ENCODE peak calls at places on chromosomes 1 and 21, in five cellular contexts. R is lower leg skin, E is fibroblast of lung, Z is gastrocnemius medialis, W is prostate gland. T is an unnamed sample.

GRCh38 chr1:44681905-44682900 is 7.7 kb downstream of the ARMH1 start:
- DNase-seq in W (no peak), R (no peak), Z (no peak), E (no peak), T (no peak)

GRCh38 chr21:33278736-33279135 is 12.6 kb downstream of the IL10RB start:
- DNase-seq in W (no peak), R (no peak), E (peak), Z (no peak), T (no peak)

GRCh38 chr1:9753121-9753531 is 70.6 kb downstream of the CLSTN1 start:
- DNase-seq in W (no peak), R (no peak), Z (no peak), E (peak), T (peak)

GRCh38 chr1:59477286-59477685 is 180.4 kb downstream of the FGGY start:
- DNase-seq in E (peak), W (no peak), Z (no peak), R (no peak), T (peak)

GRCh38 chr1:233679030-233679429 is 65.1 kb downstream of the KCNK1 start:
- DNase-seq in R (no peak), Z (no peak), E (no peak), W (no peak), T (no peak)

GRCh38 chr1:22412932-22413727 is 38.5 kb upstream of the ZBTB40 start:
- DNase-seq in W (no peak), R (no peak), E (peak), Z (no peak), T (peak)

GRCh38 chr1:103160281-103160680 is 52.0 kb upstream of the COL11A1 start:
- DNase-seq in E (no peak), R (no peak), W (no peak), Z (no peak), T (peak)

GRCh38 chr1:7684861-7685635 is 86.0 kb upstream of the VAMP3 start:
- DNase-seq in E (no peak), R (no peak), Z (no peak), W (no peak), T (no peak)

GRCh38 chr1:60903591-60903990 is 178.8 kb upstream of the NFIA start:
- DNase-seq in Z (peak), W (no peak), R (no peak), E (peak), T (peak)

GRCh38 chr1:90719321-90720136 is 2.4 kb upstream of the BARHL2 start:
- DNase-seq in R (no peak), Z (no peak), E (no peak), W (no peak), T (no peak)

GRCh38 chr1:87956766-87957165 is 628.1 kb downstream of the LMO4 start:
- DNase-seq in E (no peak), R (no peak), W (no peak), Z (no peak), T (peak)

GRCh38 chr1:6779089-6779805 is 6.0 kb upstream of the CAMTA1 start:
- DNase-seq in E (no peak), Z (no peak), W (no peak), R (no peak), T (no peak)

GRCh38 chr1:29651684-29652665 is 415.7 kb downstream of the PTPRU start:
- DNase-seq in R (no peak), W (no peak), Z (no peak), E (no peak), T (no peak)

GRCh38 chr1:90198616-90199015 is 203.7 kb downstream of the ZNF326 start:
- DNase-seq in R (no peak), Z (no peak), E (no peak), W (no peak), T (no peak)

GRCh38 chr1:153364766-153365678 is 7.4 kb downstream of the S100A9 start:
- DNase-seq in E (no peak), R (no peak), Z (peak), W (peak), T (no peak)

GRCh38 chr1:172359531-172359991 is 60.9 kb upstream of the C1orf105 start:
- DNase-seq in W (peak), Z (no peak), R (no peak), E (peak), T (peak)

GRCh38 chr21:16072692-16073091 is 342.9 kb downstream of the USP25 start:
- DNase-seq in R (no peak), E (peak), W (no peak), Z (no peak), T (peak)

GRCh38 chr1:59445040-59445439 is 148.1 kb downstream of the FGGY start:
- DNase-seq in E (peak), Z (peak), W (peak), R (peak), T (peak)

GRCh38 chr1:109040627-109041613 is 982 bp downstream of the WDR47 start:
- DNase-seq in R (no peak), E (peak), W (peak), Z (peak), T (peak)

GRCh38 chr1:153977250-153978240 is at the start of gene JTB:
- DNase-seq in E (peak), R (peak), Z (peak), W (peak), T (peak)

GRCh38 chr21:42009018-42009830 is 936 bp downstream of the ZBTB21 start:
- DNase-seq in Z (peak), R (peak), W (peak), E (peak), T (peak)

GRCh38 chr1:169550294-169550693 is 36.0 kb downstream of the F5 start:
- DNase-seq in R (no peak), W (no peak), Z (no peak), E (peak), T (peak)

GRCh38 chr1:6007318-6008083 is 15.3 kb upstream of the NPHP4 start:
- DNase-seq in Z (no peak), E (no peak), W (no peak), R (no peak), T (no peak)

GRCh38 chr1:119582801-119583200 is 65.3 kb downstream of the ZNF697 start:
- DNase-seq in Z (no peak), W (peak), E (peak), R (peak), T (peak)

GRCh38 chr1:7915826-7916225 is 24.8 kb downstream of the TNFRSF9 start:
- DNase-seq in W (no peak), E (no peak), Z (no peak), R (no peak), T (no peak)

GRCh38 chr1:26318338-26319064 is 743 bp downstream of the CD52 start:
- DNase-seq in E (no peak), R (peak), W (no peak), Z (peak), T (no peak)

GRCh38 chr1:46128336-46128735 is 4.1 kb downstream of the PIK3R3 start:
- DNase-seq in E (peak), W (no peak), R (no peak), Z (no peak), T (peak)

GRCh38 chr21:26877015-26877414 is 31.8 kb upstream of the ADAMTS1 start:
- DNase-seq in W (no peak), R (no peak), E (no peak), Z (no peak), T (no peak)

GRCh38 chr1:76759171-76759860 is 108.0 kb upstream of the ST6GALNAC5 start:
- DNase-seq in Z (no peak), E (no peak), R (no peak), W (no peak), T (no peak)

GRCh38 chr1:115557715-115558114 is 84.1 kb upstream of the VANGL1 start:
- DNase-seq in R (no peak), W (no peak), Z (no peak), E (no peak), T (no peak)

GRCh38 chr1:234638832-234639799 is 29.1 kb upstream of the IRF2BP2 start:
- DNase-seq in W (no peak), R (no peak), Z (peak), E (no peak), T (no peak)

GRCh38 chr1:101854271-101854670 is 142.5 kb downstream of the OLFM3 start:
- DNase-seq in E (no peak), R (no peak), W (no peak), Z (no peak), T (no peak)

GRCh38 chr1:206455681-206456344 is 14.5 kb upstream of the IKBKE start:
- DNase-seq in R (no peak), Z (no peak), W (no peak), E (no peak), T (peak)

DNA sequence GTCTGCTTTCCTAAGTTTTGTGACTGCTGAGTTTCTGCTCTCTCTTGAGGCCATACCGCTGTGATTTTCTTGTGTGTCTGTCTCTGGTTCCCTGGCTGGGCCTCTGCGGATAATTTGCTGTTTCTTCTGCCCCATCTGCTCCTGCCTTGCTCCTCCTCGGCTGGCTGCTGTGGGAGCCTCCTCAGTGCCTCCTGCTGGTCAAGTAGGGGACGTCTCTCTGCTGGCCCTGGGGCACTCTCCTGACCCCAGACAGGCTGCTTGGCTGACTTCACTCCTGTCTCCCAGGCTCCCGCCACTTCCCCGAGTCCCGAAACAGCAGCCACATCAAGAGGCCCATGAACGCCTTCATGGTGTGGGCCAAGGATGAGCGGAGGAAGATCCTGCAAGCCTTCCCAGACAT is 28.5 kb downstream of the ETNK2 start:
- DNase-seq in W (no peak), Z (no peak), E (no peak), R (no peak), T (no peak)
- TF ChIP-seq CTCF in W (peak), Z (peak), E (peak), R (no peak), T (peak)

GRCh38 chr21:31201548-31201947 is 142.5 kb downstream of the TIAM1 start:
- DNase-seq in E (peak), Z (peak), W (no peak), R (peak), T (peak)
- H3K4me3 ChIP-seq in E (no peak), Z (no peak), W (no peak), R (no peak), T (no peak)

GRCh38 chr1:63871451-63871850 is 97.6 kb downstream of the ROR1 start:
- DNase-seq in E (no peak), W (no peak), Z (no peak), R (no peak), T (no peak)

GRCh38 chr1:63873751-63874150 is 99.9 kb downstream of the ROR1 start:
- DNase-seq in W (no peak), R (no peak), E (peak), Z (no peak), T (peak)

GRCh38 chr1:63868220-63868897 is 94.5 kb downstream of the ROR1 start:
- DNase-seq in E (no peak), R (no peak), Z (no peak), W (no peak), T (no peak)

GRCh38 chr1:63867429-63868176 is 93.8 kb downstream of the ROR1 start:
- DNase-seq in W (no peak), Z (no peak), E (no peak), R (no peak), T (no peak)

DNA sequence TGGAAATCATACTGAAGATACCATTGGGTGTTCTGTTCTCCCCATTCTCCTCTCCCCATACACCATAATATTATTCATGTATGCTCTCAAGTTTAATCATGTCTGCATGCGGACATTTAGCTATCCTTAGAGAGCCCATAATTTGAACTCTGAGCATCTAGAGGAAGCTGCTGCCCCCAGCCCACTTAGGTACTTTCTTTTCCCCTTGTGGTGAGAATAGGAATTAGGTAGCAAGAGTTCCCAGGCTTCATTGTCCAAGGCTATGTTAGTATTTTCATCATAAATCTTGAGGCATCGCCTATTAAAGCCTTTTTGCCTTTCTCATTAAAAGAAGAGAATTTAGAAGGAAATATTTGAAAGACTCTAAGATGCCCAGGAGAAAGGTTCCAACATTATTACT is 96.3 kb downstream of the ROR1 start:
- DNase-seq in R (no peak), Z (no peak), E (no peak), W (no peak), T (no peak)
- TF ChIP-seq CTCF in R (no peak), Z (no peak), E (no peak), W (no peak), T (no peak)

DNA sequence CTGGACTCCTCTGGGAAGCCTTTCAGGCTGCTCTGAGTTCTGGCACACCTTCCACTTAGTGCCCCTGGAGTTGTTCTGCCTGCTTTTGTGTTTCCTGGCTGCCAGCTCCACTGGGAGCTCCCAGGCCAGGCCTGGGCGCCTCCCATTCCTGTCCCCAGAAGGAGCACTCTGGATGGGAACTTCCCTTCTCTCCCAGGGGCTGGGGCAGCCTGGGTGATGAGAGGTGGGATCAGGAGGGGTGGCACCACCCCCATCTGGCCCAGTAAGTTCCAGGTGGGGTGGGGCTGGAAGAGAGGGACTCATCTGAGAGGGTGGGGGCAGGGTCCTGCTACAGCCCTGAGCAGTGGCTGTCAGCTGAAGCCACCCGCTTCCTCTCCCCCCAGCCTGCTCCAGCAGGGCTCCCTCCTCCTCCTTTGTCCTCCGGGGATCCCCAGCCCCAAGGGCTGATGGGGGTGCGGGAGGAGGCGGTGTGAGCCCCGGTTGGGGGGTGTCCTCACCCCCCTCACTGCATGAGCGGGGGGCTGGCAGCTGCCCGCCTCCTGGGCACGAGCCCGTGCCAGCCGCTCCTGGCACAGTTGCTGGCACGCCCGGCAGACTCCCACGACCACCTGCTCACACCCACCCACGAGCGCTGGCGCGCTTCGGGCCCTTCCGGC is 4.7 kb downstream of the FOXO6 start:
- DNase-seq in Z (no peak), E (no peak), R (no peak), W (peak), T (no peak)
- H3K4me3 ChIP-seq in Z (peak), E (no peak), R (no peak), W (peak), T (no peak)

DNA sequence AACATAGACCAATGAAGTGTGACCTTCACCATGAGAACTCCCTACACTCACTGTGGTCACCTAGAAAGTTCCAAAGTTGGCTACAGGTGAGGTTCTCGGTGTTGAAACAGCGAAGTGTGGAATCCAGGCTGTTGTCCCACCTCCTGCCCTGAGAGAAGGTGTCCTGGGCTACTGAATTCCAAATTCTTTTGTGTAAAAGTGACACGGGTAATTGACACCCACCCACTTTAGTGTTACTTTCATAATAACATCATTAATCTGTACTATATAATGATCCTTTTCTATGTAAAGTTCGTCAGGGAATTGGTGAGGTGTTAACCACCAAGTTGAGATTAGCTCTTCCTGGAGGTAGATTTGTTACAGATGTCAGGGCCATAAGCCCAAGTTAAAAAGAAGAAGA is 690.7 kb downstream of the RWDD3 start:
- DNase-seq in R (no peak), E (no peak), Z (no peak), W (no peak), T (no peak)
- TF ChIP-seq CTCF in R (no peak), E (no peak), Z (no peak), W (no peak), T (no peak)

GRCh38 chr1:198934901-198935301 is 296.1 kb downstream of the PTPRC start:
- DNase-seq in E (no peak), Z (no peak), R (no peak), W (no peak), T (no peak)
- H3K4me3 ChIP-seq in E (peak), Z (peak), R (no peak), W (peak), T (peak)

DNA sequence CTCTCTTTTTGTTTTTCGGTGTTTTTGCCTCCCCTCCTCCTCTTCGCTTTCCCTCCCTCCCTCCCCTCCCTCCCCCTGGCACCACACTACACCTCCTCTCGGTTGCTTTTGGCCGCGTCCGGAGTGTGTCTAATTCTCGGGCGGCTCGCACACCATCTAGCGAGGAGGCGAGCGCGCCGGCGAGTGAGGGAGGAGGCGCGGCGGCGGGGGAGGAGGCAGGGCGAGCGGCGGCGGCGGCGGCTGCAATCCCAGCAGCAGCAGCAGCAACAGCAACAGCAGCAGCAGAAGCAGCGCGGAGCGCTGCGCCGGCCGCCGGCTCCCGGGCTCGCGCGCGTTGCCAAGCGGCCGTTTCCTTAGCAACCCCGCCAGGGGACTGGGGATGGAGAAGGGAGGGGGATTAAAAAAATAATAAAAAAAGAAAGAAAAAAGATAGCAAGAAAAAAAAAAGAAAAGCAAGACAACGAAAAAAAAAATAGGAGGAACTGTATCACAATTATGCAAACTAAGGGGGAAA is 408 bp upstream of the NEGR1 start:
- DNase-seq in E (peak), W (peak), Z (peak), R (peak), T (peak)
- TF ChIP-seq CTCF in E (no peak), W (peak), Z (no peak), R (no peak), T (no peak)